ENCODE peak calls at places on chromosome 11, in ten cellular contexts. H is pons; U is H54; Z is stimulated activated CD4-positive, alpha-beta T cell treated with anti-CD3 and anti-CD28 coated beads, Interleukin-12 subunit alpha, Interleukin-12 subunit beta, amount 100 ng/mL, for 24 hours; P is foreskin melanocyte; O is anterior cingulate cortex; A is colonic mucosa; E is WERI-Rb-1; F is HEK293T; N is HL-60. I is an unnamed sample.

GRCh38 chr11:8735094-8735493 is 52.5 kb downstream of the RPL27A start:
- DNase-seq in H (no peak), U (no peak), Z (no peak), P (no peak), O (no peak), A (no peak), E (no peak), F (no peak), N (no peak), I (no peak)

GRCh38 chr11:6928916-6929315 is 2.7 kb downstream of the ZNF215 start:
- DNase-seq in H (no peak), U (no peak), Z (no peak), P (no peak), O (no peak), A (no peak), E (no peak), F (no peak), N (no peak), I (no peak)

GRCh38 chr11:67468509-67468834 is 579 bp downstream of the TMEM134 start:
- DNase-seq in H (no peak), U (no peak), Z (no peak), P (no peak), O (no peak), A (peak), E (no peak), F (no peak), N (no peak), I (no peak)

GRCh38 chr11:19651654-19652053 is 61.0 kb upstream of the NAV2 start:
- DNase-seq in H (no peak), U (no peak), Z (no peak), P (no peak), O (no peak), A (no peak), E (no peak), F (no peak), N (no peak), I (no peak)

GRCh38 chr11:12200359-12201015 is 90.1 kb downstream of the MICAL2 start:
- DNase-seq in H (no peak), U (no peak), Z (no peak), P (no peak), O (no peak), A (no peak), E (no peak), F (no peak), N (no peak), I (no peak)

GRCh38 chr11:70397983-70398833 is at the start of gene CTTN:
- DNase-seq in H (peak), U (peak), Z (peak), P (peak), O (peak), A (peak), E (peak), F (peak), N (peak), I (peak)

GRCh38 chr11:2132874-2133480 is 6.2 kb downstream of the IGF2 start:
- DNase-seq in H (no peak), U (no peak), Z (no peak), P (no peak), O (no peak), A (no peak), E (no peak), F (no peak), N (no peak), I (no peak)

GRCh38 chr11:9203715-9204311 is 61.3 kb downstream of the DENND5A start:
- DNase-seq in H (peak), U (no peak), Z (no peak), P (no peak), O (no peak), A (no peak), E (peak), F (no peak), N (no peak), I (peak)

GRCh38 chr11:114088216-114088615 is 28.7 kb downstream of the ZBTB16 start:
- DNase-seq in H (no peak), U (no peak), Z (no peak), P (no peak), O (no peak), A (no peak), E (no peak), F (no peak), N (no peak), I (no peak)

GRCh38 chr11:128421577-128421976 is 165.8 kb downstream of the ETS1 start:
- DNase-seq in H (no peak), U (no peak), Z (no peak), P (no peak), O (no peak), A (no peak), E (no peak), F (no peak), N (no peak), I (no peak)

GRCh38 chr11:41826129-41826528 is 366.7 kb upstream of the LRRC4C start:
- DNase-seq in H (no peak), U (no peak), Z (no peak), P (no peak), O (no peak), A (no peak), E (no peak), F (no peak), N (no peak), I (no peak)

GRCh38 chr11:44673691-44674090 is 53.1 kb upstream of the TSPAN18 start:
- DNase-seq in H (no peak), U (no peak), Z (no peak), P (no peak), O (no peak), A (no peak), E (no peak), F (no peak), N (no peak), I (no peak)

GRCh38 chr11:26231252-26231661 is 100.7 kb upstream of the ANO3 start:
- DNase-seq in H (no peak), U (no peak), Z (no peak), P (no peak), O (no peak), A (no peak), E (no peak), F (no peak), N (no peak), I (no peak)

GRCh38 chr11:57217053-57217452 is 20.0 kb downstream of the APLNR start:
- DNase-seq in H (no peak), U (no peak), Z (no peak), P (no peak), O (no peak), A (no peak), E (no peak), F (no peak), N (no peak), I (no peak)

GRCh38 chr11:41660585-41660984 is 201.1 kb upstream of the LRRC4C start:
- DNase-seq in H (no peak), U (no peak), Z (no peak), P (no peak), O (no peak), A (no peak), E (peak), F (peak), N (no peak), I (no peak)

GRCh38 chr11:75476716-75477613 is 44.0 kb upstream of the KLHL35 start:
- DNase-seq in H (no peak), U (no peak), Z (no peak), P (no peak), O (no peak), A (no peak), E (peak), F (no peak), N (no peak), I (no peak)

GRCh38 chr11:134418119-134418840 is 6.2 kb upstream of the B3GAT1 start:
- DNase-seq in H (peak), U (no peak), Z (no peak), P (no peak), O (no peak), A (no peak), E (no peak), F (peak), N (no peak), I (no peak)

I was measured in midbrain.